ENCODE peak calls at places on chromosomes 12 and 14, in nine cellular contexts. H, U, K, J, Y, I, M, V and Z are unnamed samples.

GRCh38 chr14:23430733-23431105 is 4.7 kb downstream of the MYH7 start:
- DNase-seq in M (no peak), U (no peak), H (peak), Y (no peak), J (no peak), V (no peak), K (peak), I (no peak), Z (no peak)

GRCh38 chr12:99658950-99659349 is 11.4 kb downstream of the GARIN6 start:
- DNase-seq in M (no peak), J (no peak), U (no peak), Y (peak), H (peak), I (no peak), V (peak), K (no peak), Z (no peak)

GRCh38 chr12:93614917-93615596 is 42.6 kb downstream of the SOCS2 start:
- DNase-seq in J (no peak), K (no peak), U (no peak), H (peak), I (no peak), V (no peak), Y (no peak), M (no peak), Z (no peak)

GRCh38 chr12:120725659-120726509 is at the start of gene ACADS:
- DNase-seq in K (peak), U (peak), M (peak), J (peak), I (peak), H (peak), V (peak), Y (peak), Z (peak)

GRCh38 chr14:34649344-34649743 is 19.4 kb upstream of the SNX6 start:
- DNase-seq in I (no peak), U (no peak), Y (peak), V (no peak), K (peak), H (peak), J (no peak), M (no peak), Z (no peak)

GRCh38 chr14:50475460-50475859 is 56.9 kb downstream of the MAP4K5 start:
- DNase-seq in J (no peak), H (peak), U (no peak), V (no peak), K (no peak), M (no peak), Y (peak), I (no peak), Z (no peak)

GRCh38 chr12:115963030-115963480 is 314.4 kb downstream of the MED13L start:
- DNase-seq in J (no peak), U (no peak), H (peak), I (no peak), Y (peak), K (peak), V (no peak), M (no peak), Z (no peak)

GRCh38 chr14:75422169-75422568 is 5.7 kb upstream of the JDP2 start:
- DNase-seq in K (peak), I (no peak), J (no peak), M (no peak), V (no peak), U (no peak), Y (peak), H (peak), Z (peak)

GRCh38 chr12:48019639-48020265 is 15.5 kb upstream of the COL2A1 start:
- DNase-seq in H (no peak), U (no peak), V (peak), Y (no peak), K (no peak), I (no peak), J (no peak), M (no peak), Z (no peak)

GRCh38 chr12:52417742-52418141 is 11.6 kb upstream of the KRT82 start:
- DNase-seq in U (no peak), V (no peak), H (no peak), I (no peak), J (no peak), M (no peak), Y (no peak), K (no peak), Z (no peak)

GRCh38 chr12:110844551-110845395 is 2.0 kb upstream of the CCDC63 start:
- DNase-seq in V (no peak), Y (peak), K (peak), M (no peak), H (peak), I (no peak), J (no peak), U (no peak), Z (no peak)

GRCh38 chr12:6828671-6829531 is 694 bp downstream of the P3H3 start:
- DNase-seq in Y (peak), J (peak), M (peak), I (no peak), V (no peak), K (peak), U (no peak), H (peak), Z (no peak)

GRCh38 chr14:87629788-87630187 is 363.2 kb downstream of the GALC start:
- DNase-seq in U (no peak), J (no peak), V (no peak), H (no peak), I (no peak), Y (no peak), M (no peak), K (no peak), Z (no peak)

GRCh38 chr12:12503384-12504078 is 59.1 kb downstream of the DUSP16 start:
- DNase-seq in V (no peak), M (peak), I (no peak), K (no peak), U (no peak), J (peak), Y (no peak), H (no peak), Z (no peak)

GRCh38 chr12:111932241-111932640 is 80.7 kb downstream of the TMEM116 start:
- DNase-seq in Y (no peak), H (no peak), J (no peak), M (no peak), I (no peak), K (no peak), V (no peak), U (no peak), Z (no peak)

GRCh38 chr12:107318804-107319535 is 225.6 kb upstream of the CRY1 start:
- DNase-seq in K (peak), H (peak), J (peak), U (no peak), V (no peak), I (no peak), Y (peak), M (peak), Z (no peak)

GRCh38 chr14:85454183-85454813 is 75.6 kb upstream of the FLRT2 start:
- DNase-seq in Y (no peak), J (no peak), U (no peak), I (no peak), K (no peak), M (no peak), V (no peak), H (no peak), Z (no peak)

GRCh38 chr12:12415886-12416285 is 59.0 kb downstream of the BORCS5 start:
- DNase-seq in V (no peak), Y (no peak), I (no peak), H (no peak), J (no peak), M (no peak), U (no peak), K (no peak), Z (no peak)

GRCh38 chr14:66383271-66383670 is 102.9 kb upstream of the CCDC196 start:
- DNase-seq in I (no peak), Y (peak), H (no peak), K (no peak), V (no peak), M (no peak), J (no peak), U (no peak), Z (no peak)

GRCh38 chr14:101740981-101741380 is 20.5 kb upstream of the PPP2R5C start:
- DNase-seq in I (no peak), U (no peak), M (no peak), Y (no peak), J (no peak), V (no peak), K (no peak), H (no peak), Z (no peak)

GRCh38 chr12:31120392-31121008 is 46.8 kb downstream of the DDX11 start:
- DNase-seq in U (no peak), M (no peak), I (no peak), Y (no peak), K (no peak), J (no peak), V (no peak), H (no peak), Z (no peak)

GRCh38 chr12:39986674-39987073 is 119.2 kb downstream of the SLC2A13 start:
- DNase-seq in M (no peak), Y (peak), V (no peak), K (no peak), H (no peak), I (no peak), J (no peak), U (no peak), Z (no peak)

GRCh38 chr12:75699728-75700496 is 188.5 kb upstream of the KRR1 start:
- DNase-seq in H (peak), V (no peak), K (no peak), J (no peak), Y (no peak), M (no peak), U (no peak), I (no peak), Z (no peak)

GRCh38 chr14:35352274-35353233 is 52.0 kb downstream of the NFKBIA start:
- DNase-seq in J (no peak), K (no peak), V (no peak), Y (no peak), U (no peak), I (no peak), M (no peak), H (no peak), Z (no peak)

GRCh38 chr14:81055971-81056370 is 100.5 kb downstream of the TSHR start:
- DNase-seq in U (no peak), M (no peak), H (no peak), J (no peak), K (no peak), V (no peak), Y (no peak), I (no peak), Z (no peak)